ENCODE peak calls at places on chromosomes 13 and 19, in ten cellular contexts. S is ELR; E is WTC11; H is aorta; D is lower leg skin; Z is stimulated activated CD4-positive, alpha-beta T cell treated with anti-CD3 and anti-CD28 coated beads, Interleukin-12 subunit alpha, Interleukin-12 subunit beta, amount 100 ng/mL, for 4 hours; L is T-helper 2 cell; N is cardiac septum; V is mammary epithelial cell; W is activated T-cell treated with anti-CD3 and anti-CD28 coated beads, Interleukin-2, amount 50 U/mL, for 1 hour. F is an unnamed sample.

GRCh38 chr13:35484384-35484783 is 7.9 kb upstream of the MAB21L1 start:
- DNase-seq in S (peak; percentile 34), H (no peak), V (no peak), N (no peak), Z (no peak), W (no peak), D (no peak), E (no peak), L (no peak), F (no peak)

GRCh38 chr19:44689290-44690130 is 9.4 kb upstream of the CEACAM16 start:
- DNase-seq in H (peak; percentile 84), N (peak; percentile 84), Z (peak; percentile 85), S (peak; percentile 66), V (no peak), L (peak; percentile 51), D (peak; percentile 37), E (peak; percentile 94), W (peak; percentile 79), F (peak; percentile 72)

GRCh38 chr13:50762969-50763568 is 80.4 kb downstream of the DLEU7 start:
- DNase-seq in N (no peak), D (no peak), Z (no peak), V (no peak), E (no peak), W (no peak), H (no peak), L (no peak), S (no peak), F (no peak)

GRCh38 chr13:29937836-29938235 is 87.4 kb upstream of the UBL3 start:
- DNase-seq in W (peak; percentile 39), H (no peak), N (no peak), S (no peak), V (no peak), L (no peak), Z (no peak), E (no peak), D (no peak), F (peak; percentile 22)

GRCh38 chr13:31236211-31236786 is 36.5 kb downstream of the B3GLCT start:
- DNase-seq in V (peak; percentile 14), D (no peak), Z (no peak), N (no peak), E (no peak), H (no peak), S (peak; percentile 69), L (no peak), W (no peak), F (peak; percentile 30)

GRCh38 chr13:109312399-109312798 is 474.0 kb downstream of the IRS2 start:
- DNase-seq in W (no peak), N (no peak), D (no peak), E (no peak), L (no peak), V (no peak), S (no peak), H (no peak), Z (no peak), F (no peak)

GRCh38 chr13:39603424-39603947 is 493 bp upstream of the LHFPL6 start:
- DNase-seq in H (peak; percentile 51), V (no peak), W (no peak), D (no peak), Z (no peak), S (peak; percentile 70), N (no peak), L (no peak), E (peak; percentile 26), F (no peak)

GRCh38 chr19:5186293-5187050 is 154.1 kb downstream of the PTPRS start:
- DNase-seq in V (peak; percentile 15), S (peak; percentile 62), L (no peak), E (no peak), H (no peak), Z (no peak), N (no peak), D (peak; percentile 42), W (no peak), F (no peak)

GRCh38 chr13:73142091-73142490 is 83.3 kb downstream of the KLF5 start:
- DNase-seq in W (no peak), D (no peak), S (no peak), N (no peak), E (no peak), Z (no peak), H (no peak), V (no peak), L (no peak), F (no peak)

GRCh38 chr13:44307255-44307654 is 66.4 kb upstream of the SERP2 start:
- DNase-seq in Z (no peak), D (no peak), W (no peak), V (no peak), H (no peak), L (no peak), E (no peak), N (no peak), S (no peak), F (no peak)

GRCh38 chr13:33870046-33870668 is 52.2 kb downstream of the RFC3 start:
- DNase-seq in S (no peak), N (no peak), L (no peak), Z (no peak), V (no peak), W (no peak), E (no peak), D (no peak), H (no peak), F (no peak)

GRCh38 chr19:37551123-37551993 is 43.2 kb downstream of the ZNF571 start:
- DNase-seq in E (peak; percentile 49), S (peak; percentile 63), N (peak; percentile 86), D (no peak), L (peak; percentile 23), Z (peak; percentile 39), H (no peak), V (peak; percentile 67), W (peak; percentile 43), F (peak; percentile 52)

GRCh38 chr19:29075149-29075548 is 137.8 kb downstream of the UQCRFS1 start:
- DNase-seq in D (no peak), S (no peak), E (no peak), H (no peak), W (no peak), L (no peak), Z (no peak), N (no peak), V (no peak), F (no peak)

GRCh38 chr13:44932850-44933251 is 56.4 kb downstream of the NUFIP1 start:
- DNase-seq in L (no peak), N (no peak), W (no peak), H (peak; percentile 62), S (peak; percentile 83), V (no peak), E (no peak), Z (no peak), D (no peak), F (no peak)

F was measured in NCI-H510A treated with DMSO at 0.1 percent for 48 hours.